ENCODE peak calls at places on chromosomes 3 and 15, in five cellular contexts. C, T, H, B and Q are unnamed samples.

GRCh38 chr3:43455233-43455632 is 166.6 kb downstream of the ANO10 start:
- DNase-seq in B (peak; percentile 67), C (peak; percentile 67), H (no peak), T (no peak), Q (no peak)

GRCh38 chr3:71579934-71580318 is 3.6 kb downstream of the FOXP1 start:
- DNase-seq in T (no peak), B (peak; percentile 24), H (no peak), C (peak; percentile 14), Q (no peak)

GRCh38 chr3:155323063-155323666 is 29.7 kb upstream of the STRIT1 start:
- DNase-seq in H (no peak), B (peak; percentile 59), C (peak; percentile 73), T (peak; percentile 55), Q (no peak)

GRCh38 chr15:40881351-40881750 is 7.3 kb upstream of the RHOV start:
- DNase-seq in C (no peak), H (no peak), B (no peak), T (no peak), Q (no peak)

GRCh38 chr15:75712668-75713337 is at the start of gene CSPG4:
- DNase-seq in T (no peak), C (peak; percentile 62), B (peak; percentile 89), H (no peak), Q (no peak)

GRCh38 chr3:134608023-134608758 is 42.6 kb downstream of the KY start:
- DNase-seq in T (no peak), H (no peak), C (no peak), B (no peak), Q (no peak)

GRCh38 chr3:8769088-8769822 is at the start of gene OXTR:
- DNase-seq in B (peak; percentile 95), T (peak; percentile 13), C (peak; percentile 69), H (no peak), Q (peak; percentile 32)

GRCh38 chr3:29099296-29099695 is 181.6 kb upstream of the RBMS3 start:
- DNase-seq in T (no peak), H (no peak), C (peak; percentile 55), B (no peak), Q (no peak)

GRCh38 chr3:156535162-156535627 is 19.7 kb downstream of the SSR3 start:
- DNase-seq in H (no peak), T (no peak), B (peak; percentile 85), C (peak; percentile 99), Q (no peak)

GRCh38 chr3:169236662-169237174 is 426.8 kb downstream of the MECOM start:
- DNase-seq in B (no peak), C (no peak), H (no peak), T (no peak), Q (no peak)

GRCh38 chr3:100254168-100254777 is 6.5 kb upstream of the TBC1D23 start:
- DNase-seq in B (peak; percentile 57), T (peak; percentile 72), C (peak; percentile 71), H (no peak), Q (no peak)

GRCh38 chr15:48046813-48047483 is 73.8 kb upstream of the SLC24A5 start:
- DNase-seq in H (no peak), T (no peak), C (no peak), B (no peak), Q (no peak)